ENCODE peak calls at places on chromosomes 2 and 18, in four cellular contexts. D, I, E and F are unnamed samples.

GRCh38 chr18:45014047-45014501 is 333.4 kb downstream of the SETBP1 start:
- DNase-seq in E (no peak), D (peak), I (no peak), F (no peak)

GRCh38 chr18:44727291-44727690 is 46.6 kb downstream of the SETBP1 start:
- DNase-seq in E (no peak), I (no peak), D (no peak), F (no peak)

GRCh38 chr2:110655701-110656100 is 22.2 kb downstream of the BUB1 start:
- DNase-seq in E (no peak), D (no peak), I (no peak), F (no peak)

GRCh38 chr2:19505199-19506136 is 147.0 kb upstream of the OSR1 start:
- DNase-seq in E (no peak), I (peak), D (no peak), F (no peak)

GRCh38 chr2:240433973-240434727 is 1.3 kb upstream of the GPC1 start:
- DNase-seq in I (no peak), D (no peak), E (no peak), F (no peak)

GRCh38 chr2:227846831-227847230 is 24.6 kb upstream of the DAW1 start:
- DNase-seq in I (no peak), D (no peak), E (no peak), F (peak)

GRCh38 chr2:128661289-128661688 is 342.6 kb upstream of the HS6ST1 start:
- DNase-seq in I (no peak), D (no peak), E (no peak), F (no peak)

GRCh38 chr2:105541189-105542050 is 142.6 kb upstream of the FHL2 start:
- DNase-seq in D (no peak), E (no peak), I (no peak), F (no peak)

GRCh38 chr2:169799555-169799954 is 884 bp downstream of the SSB start:
- DNase-seq in E (no peak), D (peak), I (peak), F (no peak)

GRCh38 chr18:53489266-53489665 is 735.2 kb downstream of the MBD2 start:
- DNase-seq in I (no peak), E (no peak), D (no peak), F (no peak)

GRCh38 chr2:144208924-144209323 is 311.0 kb downstream of the ZEB2 start:
- DNase-seq in D (no peak), E (no peak), I (no peak), F (no peak)

GRCh38 chr2:46411245-46411641 is 68.1 kb upstream of the TMEM247 start:
- DNase-seq in I (no peak), E (no peak), D (no peak), F (no peak)

GRCh38 chr2:60938301-60938700 is 56.9 kb downstream of the REL start:
- DNase-seq in E (no peak), I (no peak), D (no peak), F (no peak)

GRCh38 chr18:71022389-71022788 is 733.5 kb downstream of the SOCS6 start:
- DNase-seq in I (no peak), E (no peak), D (no peak), F (no peak)

GRCh38 chr2:40395169-40396023 is 56.5 kb downstream of the SLC8A1 start:
- DNase-seq in D (peak), E (no peak), I (no peak), F (no peak)

GRCh38 chr2:239399404-239399999 is 1.3 kb downstream of the HDAC4 start:
- DNase-seq in E (no peak), D (peak), I (peak), F (no peak)

GRCh38 chr2:45145073-45145899 is 136.0 kb upstream of the SIX2 start:
- DNase-seq in E (no peak), D (no peak), I (no peak), F (no peak)
- TF ChIP-seq TAF1 in E (no peak), D (no peak), I (no peak), F (no peak)

GRCh38 chr18:9710037-9710436 is 1.9 kb downstream of the RAB31 start:
- DNase-seq in D (no peak), E (no peak), I (no peak), F (no peak)

GRCh38 chr18:9708882-9709877 is 1.1 kb downstream of the RAB31 start:
- DNase-seq in I (no peak), E (peak), D (no peak), F (no peak)

GRCh38 chr18:9707381-9708056 is 582 bp upstream of the RAB31 start:
- DNase-seq in D (no peak), E (no peak), I (no peak), F (no peak)

GRCh38 chr18:9706081-9706935 is 1.8 kb upstream of the RAB31 start:
- DNase-seq in E (no peak), I (no peak), D (no peak), F (no peak)

DNA sequence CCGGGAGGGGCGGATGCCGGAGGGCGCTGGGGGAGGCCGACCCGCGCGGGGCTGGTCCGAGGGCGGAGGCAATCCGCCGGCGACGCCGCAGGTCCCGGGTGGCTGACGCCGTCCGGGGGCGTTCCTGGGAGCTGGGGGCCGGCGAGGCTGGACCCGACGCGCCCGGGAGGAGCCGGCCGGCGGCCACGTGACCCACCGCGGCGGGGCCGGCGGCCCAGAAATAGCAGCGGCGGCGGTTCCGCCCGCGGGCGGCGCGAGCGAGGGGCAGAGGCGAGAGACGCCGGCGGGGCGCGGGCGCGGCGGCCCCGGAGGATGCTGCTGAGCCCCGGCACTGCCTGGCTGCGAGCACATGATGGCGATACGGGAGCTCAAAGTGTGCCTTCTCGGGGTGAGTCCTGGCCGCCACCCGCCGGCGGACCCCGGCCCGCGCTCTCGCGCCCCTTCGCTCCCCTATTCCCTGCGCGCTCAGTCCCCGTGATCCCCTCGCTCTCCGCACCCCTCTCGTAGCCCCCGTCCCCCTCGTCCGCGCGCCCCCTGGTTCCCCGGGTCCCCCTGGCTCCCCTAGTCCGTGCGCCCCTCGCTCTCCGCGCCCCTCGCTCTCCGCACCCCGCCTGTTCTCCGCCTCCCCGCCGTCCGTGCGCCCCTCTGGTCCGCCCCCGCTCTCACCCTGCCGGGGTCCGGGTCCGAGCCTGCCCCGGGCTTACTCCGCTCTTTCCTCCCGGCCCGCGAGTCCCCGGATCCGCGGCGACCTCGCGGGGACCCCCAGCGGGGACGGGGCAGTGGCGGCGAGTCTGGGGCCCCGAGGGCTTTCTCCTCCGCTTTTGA is at the start of gene RAB31:
- DNase-seq in D (peak), E (peak), I (no peak), F (peak)
- TF ChIP-seq TAF1 in D (no peak), E (no peak), I (no peak), F (no peak)

DNA sequence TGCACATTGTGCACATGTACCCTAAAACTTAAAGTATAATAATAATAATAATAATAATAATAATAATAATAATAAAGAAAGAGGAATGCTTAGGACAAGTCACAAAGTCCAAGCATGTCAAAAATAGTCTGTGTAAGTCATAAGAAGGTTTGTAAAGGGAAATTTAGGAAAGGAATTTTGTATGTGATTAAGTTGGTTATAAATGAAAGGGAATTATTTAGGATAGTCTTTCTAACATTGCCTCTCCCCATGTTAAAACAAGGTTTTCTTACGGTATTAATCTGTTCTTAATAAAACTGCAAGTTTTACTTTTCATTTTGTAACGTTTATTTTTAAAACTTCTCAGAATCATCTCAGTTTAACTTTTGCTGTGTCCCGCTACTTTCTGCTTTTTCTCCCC is 62.7 kb downstream of the SESTD1 start:
- DNase-seq in I (no peak), D (no peak), E (no peak), F (no peak)
- TF ChIP-seq TAF1 in I (no peak), D (no peak), E (no peak), F (no peak)

GRCh38 chr2:150357770-150358467 is 129.5 kb downstream of the RND3 start:
- DNase-seq in D (no peak), E (no peak), I (no peak), F (no peak)
- TF ChIP-seq TAF1 in D (no peak), E (no peak), I (no peak), F (no peak)

GRCh38 chr2:231068525-231069222 is 12.0 kb downstream of the PSMD1 start:
- DNase-seq in D (no peak), E (no peak), I (peak), F (no peak)

GRCh38 chr2:231065966-231066365 is 9.3 kb downstream of the PSMD1 start:
- DNase-seq in E (no peak), I (peak), D (no peak), F (no peak)

GRCh38 chr2:231069379-231070054 is 12.8 kb downstream of the PSMD1 start:
- DNase-seq in D (no peak), I (no peak), E (no peak), F (no peak)
- TF ChIP-seq TAF1 in D (no peak), I (no peak), E (no peak), F (no peak)

GRCh38 chr2:193891021-193891420 is 1696.3 kb upstream of the TMEFF2 start:
- DNase-seq in D (no peak), I (no peak), E (no peak), F (no peak)
- TF ChIP-seq TAF1 in D (no peak), I (no peak), E (no peak), F (no peak)